ENCODE peak calls at places on chromosome 20, in five cellular contexts. V, X, N, K and Q are unnamed samples.

GRCh38 chr20:56420028-56420427 is 8.0 kb downstream of the CASS4 start:
- DNase-seq in X (no peak), N (no peak), V (no peak), K (no peak), Q (no peak)

GRCh38 chr20:50312682-50313187 is 122.1 kb downstream of the CEBPB start:
- DNase-seq in X (no peak), K (no peak), V (no peak), N (peak; percentile 95), Q (peak; percentile 66)

GRCh38 chr20:17662333-17663039 is 19.6 kb downstream of the RRBP1 start:
- DNase-seq in X (no peak), V (no peak), K (no peak), N (no peak), Q (peak; percentile 62)

GRCh38 chr20:17227669-17228623 is 1.1 kb downstream of the PCSK2 start:
- DNase-seq in K (peak; percentile 89), V (peak; percentile 51), N (no peak), X (no peak), Q (no peak)

GRCh38 chr20:50358166-50358565 is 152.0 kb upstream of the PTPN1 start:
- DNase-seq in X (no peak), V (no peak), K (no peak), N (no peak), Q (no peak)

GRCh38 chr20:58892126-58892931 is 39.8 kb downstream of the GNAS start:
- DNase-seq in K (peak; percentile 86), V (peak; percentile 86), N (peak; percentile 67), X (peak; percentile 91), Q (peak; percentile 75)

GRCh38 chr20:41133709-41134361 is 3.5 kb upstream of the PLCG1 start:
- DNase-seq in X (no peak), V (no peak), N (peak; percentile 54), K (no peak), Q (no peak)

GRCh38 chr20:64151634-64152530 is 12.4 kb upstream of the MYT1 start:
- DNase-seq in K (peak; percentile 74), N (no peak), V (peak; percentile 17), X (no peak), Q (no peak)

GRCh38 chr20:14219801-14220461 is 117.5 kb downstream of the FLRT3 start:
- DNase-seq in X (no peak), N (no peak), V (no peak), K (no peak), Q (no peak)

GRCh38 chr20:44758247-44759101 is 12.8 kb downstream of the KCNK15 start:
- DNase-seq in X (no peak), K (no peak), V (no peak), N (no peak), Q (no peak)

GRCh38 chr20:35630636-35631035 is 15.0 kb downstream of the SPAG4 start:
- DNase-seq in N (no peak), X (no peak), V (no peak), K (no peak), Q (no peak)

GRCh38 chr20:48813930-48814546 is 13.8 kb downstream of the PREX1 start:
- DNase-seq in X (no peak), V (no peak), K (no peak), N (no peak), Q (no peak)

GRCh38 chr20:61161649-61162210 is 90.3 kb upstream of the CDH4 start:
- DNase-seq in K (no peak), X (no peak), V (no peak), N (no peak), Q (no peak)

GRCh38 chr20:2626853-2627541 is 25.4 kb upstream of the NOP56 start:
- DNase-seq in K (no peak), V (no peak), N (no peak), X (peak; percentile 10), Q (peak; percentile 13)

GRCh38 chr20:31713312-31714049 is 9.2 kb downstream of the BCL2L1 start:
- DNase-seq in K (no peak), X (no peak), N (peak; percentile 83), V (no peak), Q (peak; percentile 84)

GRCh38 chr20:51339721-51340450 is 202.6 kb downstream of the NFATC2 start:
- DNase-seq in K (no peak), V (no peak), N (no peak), X (no peak), Q (no peak)

GRCh38 chr20:40754372-40754943 is 65.4 kb upstream of the MAFB start:
- DNase-seq in N (no peak), X (no peak), V (no peak), K (no peak), Q (no peak)

GRCh38 chr20:15375836-15376235 is 1038.4 kb upstream of the FLRT3 start:
- DNase-seq in X (no peak), K (no peak), V (no peak), N (no peak), Q (no peak)

GRCh38 chr20:17875106-17875980 is 93.3 kb downstream of the SNX5 start:
- DNase-seq in N (peak; percentile 93), X (peak; percentile 40), K (no peak), V (peak; percentile 98), Q (no peak)

DNA sequence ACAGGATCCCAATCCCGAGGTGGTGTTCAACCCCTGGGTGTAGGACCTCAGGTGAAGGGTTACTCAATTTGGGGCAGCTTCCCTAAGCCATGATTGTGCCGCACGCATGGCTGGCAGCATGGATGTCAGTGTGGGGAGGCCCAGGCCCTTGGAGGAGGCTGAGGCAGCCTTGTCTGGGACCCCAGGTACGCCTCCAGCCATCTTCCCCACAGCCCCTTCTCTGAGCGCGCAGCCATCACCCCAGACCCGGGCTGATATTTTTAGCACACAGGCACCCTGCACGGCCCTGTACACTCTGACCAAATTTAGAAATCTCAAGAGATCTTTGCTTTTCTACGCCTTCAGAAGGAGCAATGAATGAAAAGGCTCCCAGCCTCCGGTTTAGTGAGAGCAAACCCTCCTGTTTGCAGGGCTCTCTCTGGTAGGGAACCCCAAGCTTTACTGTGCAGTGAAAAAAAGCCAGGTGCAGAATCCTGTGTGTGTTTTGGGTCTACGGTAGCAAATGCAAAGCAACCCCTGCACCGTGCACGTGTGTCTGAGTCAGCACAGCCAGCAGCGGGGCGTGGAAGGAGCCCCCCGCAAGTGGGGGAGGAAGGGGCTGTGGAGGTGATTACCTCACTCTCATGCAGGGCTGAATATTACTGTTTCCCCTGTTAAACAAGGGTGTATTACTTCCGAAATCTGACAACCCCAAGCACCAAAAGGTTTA is 44.3 kb downstream of the CTCFL start:
- DNase-seq in N (no peak), X (no peak), V (no peak), K (no peak), Q (no peak)
- H3K4me3 ChIP-seq in N (no peak overlapping the region), X (no peak overlapping the region), V (no peak overlapping the region), K (no peak overlapping the region), Q (no peak overlapping the region)

DNA sequence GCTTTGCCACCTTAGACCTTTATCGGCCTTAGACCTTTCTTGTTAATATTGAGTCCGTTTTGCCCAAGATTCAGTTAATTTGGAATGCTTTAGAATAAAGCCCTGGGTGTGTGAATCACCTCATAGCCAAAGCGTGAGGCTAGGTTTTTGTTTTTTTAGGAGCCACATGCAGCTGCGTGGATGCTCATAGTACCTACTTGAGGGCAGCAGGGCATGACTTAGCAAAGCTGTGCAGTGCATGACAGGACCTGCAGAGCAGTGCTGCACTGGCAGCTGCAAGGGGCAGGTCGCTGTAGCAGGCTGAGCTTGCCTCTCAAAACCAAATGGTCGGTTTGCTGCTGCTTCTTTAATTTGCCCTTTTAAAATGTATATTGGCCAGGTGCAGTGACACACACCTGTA is 116.1 kb downstream of the JAG1 start:
- DNase-seq in X (no peak), N (no peak), V (no peak), K (no peak), Q (no peak)
- H3K4me1 ChIP-seq in X (no peaks in the 10 kb centered on the region), N (no peaks in the 10 kb centered on the region), V (peaks cover 6% of the 10 kb centered on the region), K (peaks cover 51% of the 10 kb centered on the region), Q (no peaks in the 10 kb centered on the region)

DNA sequence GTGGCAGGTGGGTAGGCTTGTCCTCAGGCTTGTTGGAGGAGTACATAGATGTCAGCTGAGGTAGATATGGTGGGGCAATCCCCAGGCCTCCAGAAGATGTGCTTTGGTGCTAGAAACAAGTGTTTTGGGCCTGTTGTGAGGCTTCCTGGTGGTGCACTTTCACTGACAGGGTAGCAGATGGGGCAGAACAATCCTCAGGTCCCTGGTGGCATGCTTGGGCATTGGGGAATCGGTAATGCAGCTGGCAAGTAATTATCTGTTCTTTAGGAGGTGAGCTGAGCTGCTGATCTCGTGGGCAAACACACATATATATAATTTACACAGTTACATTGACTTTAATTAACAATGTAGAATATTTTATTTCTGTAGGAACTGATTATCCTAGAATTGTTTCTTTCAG is 458.7 kb downstream of the BMP2 start:
- DNase-seq in V (no peak), X (no peak), N (no peak), K (no peak), Q (no peak)
- H3K4me3 ChIP-seq in V (no peak overlapping the region), X (no peak overlapping the region), N (no peak overlapping the region), K (no peak overlapping the region), Q (no peak overlapping the region)

GRCh38 chr20:62635232-62635631 is 7.1 kb upstream of the SLCO4A1 start:
- DNase-seq in X (no peak), K (no peak), V (peak; percentile 26), N (no peak), Q (no peak)

GRCh38 chr20:62634330-62634967 is 7.9 kb upstream of the SLCO4A1 start:
- DNase-seq in K (no peak), X (no peak), V (peak; percentile 58), N (no peak), Q (no peak)

GRCh38 chr20:62635852-62636251 is 6.5 kb upstream of the SLCO4A1 start:
- DNase-seq in N (no peak), K (no peak), V (peak; percentile 29), X (no peak), Q (no peak)

GRCh38 chr20:62632575-62632974 is 9.7 kb upstream of the SLCO4A1 start:
- DNase-seq in K (no peak), V (no peak), N (no peak), X (no peak), Q (no peak)

DNA sequence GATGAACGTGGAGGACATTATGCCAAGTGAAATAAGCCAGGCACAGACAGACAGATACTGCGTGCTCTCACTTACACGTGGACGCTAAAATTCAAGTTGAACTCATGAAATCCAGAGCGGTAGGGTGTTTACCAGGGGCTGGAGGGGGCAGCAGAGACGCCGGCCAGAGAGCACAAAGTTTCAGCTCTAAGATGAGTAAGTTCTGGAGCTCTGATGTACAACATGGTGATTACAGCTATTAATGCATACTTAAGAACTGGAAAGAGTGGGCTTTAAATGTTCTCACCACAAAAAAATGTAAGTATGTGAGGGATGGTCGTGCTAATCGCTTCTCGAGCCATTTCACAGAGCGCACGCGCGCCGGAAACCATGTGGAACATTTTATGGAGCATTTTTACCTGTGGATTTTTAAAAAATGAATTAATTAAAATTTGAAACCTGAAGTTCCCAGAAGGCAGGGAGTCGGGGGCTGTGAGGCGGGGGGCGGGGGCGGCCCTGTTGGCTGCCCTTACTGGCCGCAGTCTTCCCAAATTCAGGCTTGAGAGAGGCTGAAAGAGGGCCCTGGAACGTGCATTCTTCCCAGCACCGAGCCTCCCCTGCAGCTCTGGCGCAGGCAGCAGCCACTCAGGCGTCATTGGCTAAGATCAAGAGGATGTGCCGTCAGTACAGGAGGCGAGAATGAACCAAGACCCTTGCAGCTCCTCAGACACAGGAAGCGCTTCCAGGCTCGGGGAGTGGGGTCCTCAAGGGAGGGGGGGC is 8.6 kb upstream of the SLCO4A1 start:
- DNase-seq in K (no peak), X (no peak), N (no peak), V (no peak), Q (no peak)
- H3K4me1 ChIP-seq in K (peaks cover 12% of the 10 kb centered on the region), X (peaks cover 9% of the 10 kb centered on the region), N (no peaks in the 10 kb centered on the region), V (no peaks in the 10 kb centered on the region), Q (no peaks in the 10 kb centered on the region)